ENCODE peak calls at places on chromosome 5, in eight cellular contexts. One of them, this sample, is unnamed.
A peak's percentile ranks its signal among the peaks of the same experiment; 100 is the strongest.

GRCh38 chr5:138402640-138403039 is 36.2 kb upstream of the REEP2 start:
- DNase-seq in tibial nerve: no peak
- DNase-seq in tibial artery: no peak
- DNase-seq in AG04449: no peak
- DNase-seq in A549: no peak
- DNase-seq in GM06990: no peak
- DNase-seq in AG10803: no peak
- DNase-seq in cardiac fibroblast: no peak
- DNase-seq in this sample: no peak

GRCh38 chr5:142690641-142691040 is 4.8 kb upstream of the FGF1 start:
- DNase-seq in tibial nerve: no peak
- DNase-seq in tibial artery: no peak
- DNase-seq in AG04449: no peak
- DNase-seq in A549: no peak
- DNase-seq in GM06990: no peak
- DNase-seq in AG10803: no peak
- DNase-seq in cardiac fibroblast: no peak
- DNase-seq in this sample: no peak

GRCh38 chr5:143051244-143052058 is 281.3 kb downstream of the ARHGAP26 start:
- DNase-seq in tibial nerve: peak; percentile 27
- DNase-seq in tibial artery: no peak
- DNase-seq in AG04449: peak; percentile 80
- DNase-seq in A549: no peak
- DNase-seq in GM06990: no peak
- DNase-seq in AG10803: peak; percentile 92
- DNase-seq in cardiac fibroblast: peak; percentile 94
- DNase-seq in this sample: peak; percentile 75

GRCh38 chr5:166486348-166486747 is 1805.1 kb upstream of the WWC1 start:
- DNase-seq in tibial nerve: no peak
- DNase-seq in tibial artery: no peak
- DNase-seq in AG04449: no peak
- DNase-seq in A549: no peak
- DNase-seq in GM06990: no peak
- DNase-seq in AG10803: no peak
- DNase-seq in cardiac fibroblast: no peak
- DNase-seq in this sample: no peak

GRCh38 chr5:151285683-151286082 is 17.9 kb downstream of the SLC36A3 start:
- DNase-seq in tibial nerve: no peak
- DNase-seq in tibial artery: no peak
- DNase-seq in AG04449: no peak
- DNase-seq in A549: no peak
- DNase-seq in GM06990: no peak
- DNase-seq in AG10803: no peak
- DNase-seq in cardiac fibroblast: no peak
- DNase-seq in this sample: no peak

GRCh38 chr5:31225118-31225517 is 31.6 kb downstream of the CDH6 start:
- DNase-seq in tibial nerve: no peak
- DNase-seq in tibial artery: no peak
- DNase-seq in AG04449: peak; percentile 16
- DNase-seq in A549: no peak
- DNase-seq in GM06990: no peak
- DNase-seq in AG10803: no peak
- DNase-seq in cardiac fibroblast: no peak
- DNase-seq in this sample: no peak

GRCh38 chr5:97071101-97071500 is 71.3 kb downstream of the LIX1 start:
- DNase-seq in tibial nerve: no peak
- DNase-seq in tibial artery: peak; percentile 29
- DNase-seq in AG04449: peak; percentile 17
- DNase-seq in A549: no peak
- DNase-seq in GM06990: no peak
- DNase-seq in AG10803: peak; percentile 81
- DNase-seq in cardiac fibroblast: peak; percentile 47
- DNase-seq in this sample: peak; percentile 42

GRCh38 chr5:66246621-66247020 is 102.5 kb downstream of the SREK1 start:
- DNase-seq in tibial nerve: no peak
- DNase-seq in tibial artery: no peak
- DNase-seq in AG04449: peak; percentile 26
- DNase-seq in A549: no peak
- DNase-seq in GM06990: no peak
- DNase-seq in AG10803: peak; percentile 62
- DNase-seq in cardiac fibroblast: peak; percentile 22
- DNase-seq in this sample: no peak

GRCh38 chr5:154403776-154404387 is 41.9 kb upstream of the SAP30L start:
- DNase-seq in tibial nerve: no peak
- DNase-seq in tibial artery: no peak
- DNase-seq in AG04449: no peak
- DNase-seq in A549: no peak
- DNase-seq in GM06990: no peak
- DNase-seq in AG10803: peak; percentile 27
- DNase-seq in cardiac fibroblast: no peak
- DNase-seq in this sample: no peak

GRCh38 chr5:10747678-10748622 is 13.1 kb downstream of the DAP start:
- DNase-seq in tibial nerve: no peak
- DNase-seq in tibial artery: no peak
- DNase-seq in AG04449: no peak
- DNase-seq in A549: no peak
- DNase-seq in GM06990: no peak
- DNase-seq in AG10803: no peak
- DNase-seq in cardiac fibroblast: no peak
- DNase-seq in this sample: no peak

GRCh38 chr5:126066795-126067321 is 356.4 kb upstream of the GRAMD2B start:
- DNase-seq in tibial nerve: no peak
- DNase-seq in tibial artery: no peak
- DNase-seq in AG04449: no peak
- DNase-seq in A549: no peak
- DNase-seq in GM06990: no peak
- DNase-seq in AG10803: no peak
- DNase-seq in cardiac fibroblast: peak; percentile 23
- DNase-seq in this sample: no peak

GRCh38 chr5:156920042-156920860 is 42.8 kb downstream of the TIMD4 start:
- DNase-seq in tibial nerve: no peak
- DNase-seq in tibial artery: no peak
- DNase-seq in AG04449: no peak
- DNase-seq in A549: no peak
- DNase-seq in GM06990: peak; percentile 46
- DNase-seq in AG10803: peak; percentile 8
- DNase-seq in cardiac fibroblast: no peak
- DNase-seq in this sample: no peak
- H3K4me3 ChIP-seq in tibial nerve: no peak overlapping the region
- H3K4me3 ChIP-seq in tibial artery: no peak overlapping the region
- H3K4me3 ChIP-seq in AG04449: no peak overlapping the region
- H3K4me3 ChIP-seq in A549: no peak overlapping the region
- H3K4me3 ChIP-seq in GM06990: peak overlapping the region; percentile 14
- H3K4me3 ChIP-seq in AG10803: no peak overlapping the region
- H3K4me3 ChIP-seq in cardiac fibroblast: no peak overlapping the region
- H3K4me3 ChIP-seq in this sample: no peak overlapping the region

GRCh38 chr5:93224624-93225023 is 356.4 kb downstream of the NR2F1-AS1 start:
- DNase-seq in tibial nerve: no peak
- DNase-seq in tibial artery: no peak
- DNase-seq in AG04449: no peak
- DNase-seq in A549: no peak
- DNase-seq in GM06990: no peak
- DNase-seq in AG10803: no peak
- DNase-seq in cardiac fibroblast: no peak
- DNase-seq in this sample: no peak
- TF ChIP-seq CTCF in tibial nerve: no peak
- TF ChIP-seq CTCF in tibial artery: no peak
- TF ChIP-seq CTCF in AG04449: no peak
- TF ChIP-seq CTCF in A549: no peak
- TF ChIP-seq CTCF in GM06990: no peak
- TF ChIP-seq CTCF in AG10803: no peak
- TF ChIP-seq CTCF in cardiac fibroblast: no peak
- TF ChIP-seq CTCF in this sample: no peak

GRCh38 chr5:7850533-7851239 is at the start of gene CFAP90:
- DNase-seq in tibial nerve: no peak
- DNase-seq in tibial artery: no peak
- DNase-seq in AG04449: no peak
- DNase-seq in A549: no peak
- DNase-seq in GM06990: no peak
- DNase-seq in AG10803: peak; percentile 20
- DNase-seq in cardiac fibroblast: peak; percentile 60
- DNase-seq in this sample: no peak

GRCh38 chr5:7850241-7850532 is 746 bp downstream of the CFAP90 start:
- DNase-seq in tibial nerve: no peak
- DNase-seq in tibial artery: no peak
- DNase-seq in AG04449: no peak
- DNase-seq in A549: no peak
- DNase-seq in GM06990: no peak
- DNase-seq in AG10803: no peak
- DNase-seq in cardiac fibroblast: no peak
- DNase-seq in this sample: no peak

GRCh38 chr5:7848296-7848695 is 2.6 kb downstream of the CFAP90 start:
- DNase-seq in tibial nerve: no peak
- DNase-seq in tibial artery: no peak
- DNase-seq in AG04449: no peak
- DNase-seq in A549: no peak
- DNase-seq in GM06990: no peak
- DNase-seq in AG10803: peak; percentile 15
- DNase-seq in cardiac fibroblast: no peak
- DNase-seq in this sample: no peak

GRCh38 chr5:7851240-7851592 is 283 bp upstream of the CFAP90 start:
- DNase-seq in tibial nerve: no peak
- DNase-seq in tibial artery: no peak
- DNase-seq in AG04449: no peak
- DNase-seq in A549: no peak
- DNase-seq in GM06990: no peak
- DNase-seq in AG10803: no peak
- DNase-seq in cardiac fibroblast: no peak
- DNase-seq in this sample: no peak

DNA sequence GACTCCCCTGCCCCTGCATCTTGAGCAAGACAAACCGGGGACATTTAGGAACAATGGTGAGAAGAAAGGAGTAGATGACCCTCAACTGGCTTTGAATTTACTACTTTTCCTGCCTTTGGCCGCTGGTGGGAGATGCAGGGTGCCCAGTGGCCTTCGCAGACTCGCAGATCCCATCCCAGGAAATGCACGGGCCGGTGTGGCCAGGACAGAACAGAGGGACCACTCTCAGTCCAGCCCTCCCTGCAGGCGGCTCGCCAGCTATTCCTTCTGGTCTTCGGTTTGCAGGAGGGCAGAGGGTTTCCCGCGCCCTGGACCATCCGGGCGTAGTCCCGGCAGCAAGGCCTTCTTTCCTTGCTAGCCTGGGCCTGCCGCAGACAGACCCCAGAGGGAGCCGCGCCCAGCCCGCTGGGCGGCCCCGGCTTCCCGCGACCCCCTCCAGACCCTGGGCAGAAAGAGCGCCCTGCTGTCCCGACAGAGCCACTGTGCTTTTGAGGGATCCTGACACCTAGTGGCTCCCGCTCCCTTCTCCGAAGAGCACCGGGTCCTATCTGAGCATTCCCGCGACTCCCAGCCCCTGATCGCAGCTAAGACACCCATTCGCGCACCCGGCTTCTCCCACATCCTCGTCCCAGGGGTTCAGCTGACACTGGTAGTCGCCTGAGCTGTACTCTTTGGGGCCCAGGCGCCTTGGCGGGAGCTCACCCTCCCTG is 1.2 kb downstream of the CFAP90 start:
- DNase-seq in tibial nerve: no peak
- DNase-seq in tibial artery: no peak
- DNase-seq in AG04449: no peak
- DNase-seq in A549: no peak
- DNase-seq in GM06990: no peak
- DNase-seq in AG10803: no peak
- DNase-seq in cardiac fibroblast: no peak
- DNase-seq in this sample: no peak
- H3K4me3 ChIP-seq in tibial nerve: peak overlapping the region; percentile 53
- H3K4me3 ChIP-seq in tibial artery: peak overlapping the region; percentile 44
- H3K4me3 ChIP-seq in AG04449: peak overlapping the region; percentile 34
- H3K4me3 ChIP-seq in A549: peak overlapping the region; percentile 64
- H3K4me3 ChIP-seq in GM06990: no peak overlapping the region
- H3K4me3 ChIP-seq in AG10803: no peak overlapping the region
- H3K4me3 ChIP-seq in cardiac fibroblast: no peak overlapping the region
- H3K4me3 ChIP-seq in this sample: peak overlapping the region; percentile 6

GRCh38 chr5:149847611-149848010 is 97.0 kb downstream of the PDE6A start:
- DNase-seq in tibial nerve: no peak
- DNase-seq in tibial artery: no peak
- DNase-seq in AG04449: no peak
- DNase-seq in A549: no peak
- DNase-seq in GM06990: no peak
- DNase-seq in AG10803: no peak
- DNase-seq in cardiac fibroblast: no peak
- DNase-seq in this sample: no peak

GRCh38 chr5:149853019-149853648 is 91.5 kb downstream of the PDE6A start:
- DNase-seq in tibial nerve: peak; percentile 93
- DNase-seq in tibial artery: peak; percentile 85
- DNase-seq in AG04449: peak; percentile 29
- DNase-seq in A549: peak; percentile 76
- DNase-seq in GM06990: no peak
- DNase-seq in AG10803: peak; percentile 69
- DNase-seq in cardiac fibroblast: peak; percentile 86
- DNase-seq in this sample: peak; percentile 52

GRCh38 chr5:149849280-149849985 is 95.2 kb downstream of the PDE6A start:
- DNase-seq in tibial nerve: no peak
- DNase-seq in tibial artery: no peak
- DNase-seq in AG04449: no peak
- DNase-seq in A549: no peak
- DNase-seq in GM06990: no peak
- DNase-seq in AG10803: no peak
- DNase-seq in cardiac fibroblast: no peak
- DNase-seq in this sample: no peak

GRCh38 chr5:149851211-149851610 is 93.4 kb downstream of the PDE6A start:
- DNase-seq in tibial nerve: no peak
- DNase-seq in tibial artery: no peak
- DNase-seq in AG04449: no peak
- DNase-seq in A549: no peak
- DNase-seq in GM06990: no peak
- DNase-seq in AG10803: no peak
- DNase-seq in cardiac fibroblast: no peak
- DNase-seq in this sample: no peak

DNA sequence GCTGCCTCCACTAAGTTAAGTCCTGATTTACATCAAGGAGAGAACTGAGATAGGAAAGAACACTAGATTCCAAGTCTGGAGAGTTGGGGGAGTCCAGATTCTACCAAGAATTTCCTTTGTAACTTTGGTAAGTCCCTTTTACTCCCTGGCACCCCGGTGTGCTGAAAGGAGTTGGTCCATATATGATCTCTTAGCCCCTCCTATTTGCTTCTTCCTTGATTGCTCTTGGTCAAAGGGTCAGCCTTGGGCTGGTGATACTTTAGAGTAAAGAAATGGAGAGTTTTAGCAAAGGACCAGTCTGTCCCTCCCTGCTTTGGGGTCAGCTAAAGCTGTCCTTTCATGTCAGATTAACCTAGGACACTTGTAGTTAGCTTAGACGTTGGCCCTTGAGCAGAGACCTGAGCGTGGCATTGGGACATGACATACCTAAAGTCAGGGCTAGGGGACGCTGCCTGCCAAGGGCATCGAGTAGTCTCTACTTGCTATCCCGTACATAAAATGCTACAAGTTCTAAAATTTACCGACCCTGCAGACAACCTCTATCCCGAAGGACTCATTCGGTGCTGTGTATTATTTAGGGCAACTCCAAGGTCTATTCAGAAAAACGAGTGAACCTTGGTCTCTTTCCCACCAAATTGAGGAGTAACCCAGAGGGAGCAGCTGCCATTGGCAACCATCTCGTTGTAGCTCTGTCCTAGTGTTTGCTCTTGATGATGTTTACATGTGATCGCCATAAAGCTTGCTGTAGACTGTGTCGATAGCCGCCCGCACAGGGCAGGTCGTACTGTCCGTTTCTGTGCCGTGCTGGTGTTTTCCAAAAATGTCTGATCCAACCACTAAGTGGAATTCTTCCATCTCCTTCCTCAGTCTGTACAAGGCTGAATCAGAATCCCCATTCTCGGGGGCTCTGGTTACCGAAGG is 94.3 kb downstream of the PDE6A start:
- DNase-seq in tibial nerve: no peak
- DNase-seq in tibial artery: no peak
- DNase-seq in AG04449: no peak
- DNase-seq in A549: no peak
- DNase-seq in GM06990: no peak
- DNase-seq in AG10803: no peak
- DNase-seq in cardiac fibroblast: no peak
- DNase-seq in this sample: no peak
- TF ChIP-seq CTCF in tibial nerve: no peak
- TF ChIP-seq CTCF in tibial artery: no peak
- TF ChIP-seq CTCF in AG04449: no peak
- TF ChIP-seq CTCF in A549: no peak
- TF ChIP-seq CTCF in GM06990: no peak
- TF ChIP-seq CTCF in AG10803: no peak
- TF ChIP-seq CTCF in cardiac fibroblast: no peak
- TF ChIP-seq CTCF in this sample: no peak

This sample was measured in HFF-Myc.